ENCODE peak calls at places on chromosomes 2 and 18, in ten cellular contexts. P is GM23248, B is HCT116, M is OCI-LY7, W is H9, L is neural progenitor cell, U is Karpas-422, S is astrocyte, Y is K562, X is IMR-90. D is an unnamed sample.

GRCh38 chr2:36697424-36698066 is 1.0 kb downstream of the VIT start:
- DNase-seq in U (no peak), S (no peak), B (no peak), L (no peak), P (no peak), X (peak), Y (no peak), M (no peak), W (no peak), D (no peak)

GRCh38 chr18:54787098-54787497 is 41.2 kb upstream of the RAB27B start:
- DNase-seq in U (no peak), P (peak), S (no peak), M (no peak), W (no peak), B (no peak), X (no peak), Y (no peak), L (no peak), D (no peak)

GRCh38 chr2:74267068-74267467 is 68.7 kb downstream of the MTHFD2 start:
- DNase-seq in B (peak), L (peak), S (no peak), W (peak), M (peak), Y (peak), U (peak), X (no peak), P (no peak), D (no peak)

GRCh38 chr2:108632748-108633147 is 86.5 kb upstream of the RANBP2 start:
- DNase-seq in L (no peak), P (no peak), B (no peak), Y (no peak), W (no peak), U (no peak), M (no peak), S (no peak), X (no peak), D (no peak)

GRCh38 chr2:102843759-102844443 is 82.1 kb downstream of the TMEM182 start:
- DNase-seq in W (no peak), U (no peak), X (no peak), S (no peak), B (no peak), P (no peak), L (no peak), M (no peak), Y (no peak), D (no peak)

GRCh38 chr18:38369772-38370690 is 804.4 kb upstream of the CELF4 start:
- DNase-seq in P (no peak), S (no peak), Y (no peak), W (no peak), X (no peak), B (no peak), U (no peak), M (no peak), L (no peak), D (no peak)

GRCh38 chr2:143877056-143877455 is 642.9 kb downstream of the ZEB2 start:
- DNase-seq in S (no peak), M (no peak), Y (no peak), P (no peak), U (no peak), W (peak), X (no peak), B (no peak), L (no peak), D (no peak)

GRCh38 chr18:12391487-12392136 is 14.6 kb upstream of the AFG3L2 start:
- DNase-seq in L (peak), M (peak), B (peak), Y (peak), S (peak), W (no peak), P (peak), U (peak), X (peak), D (peak)

GRCh38 chr2:7671312-7671711 is 754.1 kb downstream of the RNF144A start:
- DNase-seq in P (peak), X (no peak), L (no peak), W (no peak), S (no peak), B (no peak), U (no peak), Y (no peak), M (no peak), D (no peak)

GRCh38 chr2:171520471-171520870 is 1.8 kb upstream of the CYBRD1 start:
- DNase-seq in L (no peak), W (no peak), Y (no peak), B (no peak), P (no peak), S (no peak), M (no peak), U (no peak), X (no peak), D (no peak)

GRCh38 chr2:223837290-223838061 is at the start of gene AP1S3:
- DNase-seq in X (peak), S (peak), L (peak), U (peak), M (peak), P (peak), W (peak), B (peak), Y (peak), D (peak)

GRCh38 chr2:175111200-175111657 is 56.8 kb downstream of the ATF2 start:
- DNase-seq in U (peak), S (peak), M (peak), W (no peak), L (peak), B (peak), X (peak), P (peak), Y (peak), D (peak)

GRCh38 chr2:62297642-62298010 is 101.7 kb downstream of the B3GNT2 start:
- DNase-seq in U (peak), L (peak), M (no peak), P (no peak), S (no peak), W (peak), Y (peak), X (no peak), B (no peak), D (no peak)

GRCh38 chr2:26477911-26478253 is at the start of gene OTOF:
- DNase-seq in Y (no peak), X (peak), B (no peak), M (no peak), L (no peak), S (peak), W (no peak), U (no peak), P (peak), D (peak)

GRCh38 chr2:67436221-67436620 is 39.1 kb downstream of the ETAA1 start:
- DNase-seq in W (no peak), Y (no peak), B (no peak), X (no peak), M (no peak), P (no peak), U (no peak), L (no peak), S (peak), D (no peak)

GRCh38 chr2:216006164-216006663 is 7.1 kb downstream of the MREG start:
- DNase-seq in Y (peak), X (no peak), P (peak), S (peak), B (no peak), L (peak), W (peak), M (no peak), U (no peak), D (no peak)

GRCh38 chr2:115484983-115485382 is 1042.5 kb downstream of the DPP10 start:
- DNase-seq in X (no peak), B (no peak), L (no peak), U (no peak), W (no peak), M (no peak), S (no peak), Y (no peak), P (no peak), D (no peak)

GRCh38 chr2:85750509-85751299 is 3.1 kb upstream of the ATOH8 start:
- DNase-seq in P (peak), X (peak), L (peak), B (peak), W (peak), S (no peak), Y (peak), U (peak), M (peak), D (peak)

GRCh38 chr2:189412330-189412953 is 28.8 kb upstream of the WDR75 start:
- DNase-seq in B (peak), W (no peak), L (peak), U (peak), X (peak), Y (peak), M (peak), S (peak), P (peak), D (peak)

GRCh38 chr2:222878284-222878876 is 17.5 kb downstream of the ACSL3 start:
- DNase-seq in M (no peak), B (no peak), W (no peak), U (no peak), X (no peak), L (no peak), P (no peak), S (no peak), Y (no peak), D (no peak)

GRCh38 chr2:46434851-46435273 is 44.5 kb upstream of the TMEM247 start:
- DNase-seq in P (no peak), W (no peak), U (no peak), X (peak), M (no peak), Y (no peak), S (peak), L (no peak), B (no peak), D (peak)

GRCh38 chr2:120258140-120258539 is 5.5 kb downstream of the RALB start:
- DNase-seq in Y (no peak), M (no peak), P (no peak), S (no peak), W (no peak), L (no peak), B (no peak), X (no peak), U (no peak), D (no peak)

GRCh38 chr2:199230091-199230490 is 227.6 kb downstream of the SATB2 start:
- DNase-seq in X (peak), B (no peak), W (no peak), L (no peak), S (peak), M (no peak), P (peak), Y (no peak), U (no peak), D (peak)

GRCh38 chr18:8279931-8280330 is 329.3 kb upstream of the RAB12 start:
- DNase-seq in B (no peak), Y (no peak), L (no peak), P (no peak), S (no peak), U (no peak), W (no peak), M (no peak), X (no peak), D (no peak)

GRCh38 chr18:24915547-24915946 is 436.4 kb downstream of the ZNF521 start:
- DNase-seq in W (no peak), S (peak), M (no peak), X (peak), P (peak), L (no peak), U (no peak), Y (no peak), B (no peak), D (peak)

GRCh38 chr2:237858294-237859081 is 935 bp upstream of the RAMP1 start:
- DNase-seq in Y (peak), P (peak), L (peak), S (peak), W (peak), B (no peak), X (peak), U (peak), M (peak), D (peak)

GRCh38 chr2:32474391-32474790 is 117.6 kb downstream of the BIRC6 start:
- DNase-seq in X (peak), U (no peak), S (no peak), Y (no peak), M (no peak), P (peak), W (no peak), B (no peak), L (no peak), D (no peak)

DNA sequence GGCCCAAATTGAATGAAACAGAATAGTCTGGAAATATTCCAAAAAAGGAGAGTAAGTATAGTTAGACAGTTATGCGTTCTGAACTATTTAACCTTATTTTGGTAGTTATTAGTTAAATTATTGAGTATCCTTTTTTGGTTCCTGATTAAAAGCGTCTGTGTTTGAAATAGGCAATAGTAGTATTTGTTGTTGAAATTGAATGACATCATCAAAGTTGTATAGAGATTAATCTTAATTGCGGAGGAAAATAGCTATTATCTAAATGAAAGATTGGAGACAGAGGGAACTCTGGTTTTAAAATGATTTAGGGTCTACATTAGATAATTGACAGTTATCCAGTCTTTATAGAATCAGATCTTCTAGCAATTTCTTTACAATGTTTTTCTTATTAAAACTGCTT is 115.8 kb downstream of the BIRC6 start:
- DNase-seq in W (no peak), P (no peak), B (no peak), Y (no peak), X (no peak), U (no peak), L (no peak), M (no peak), S (no peak), D (no peak)
- H2AFZ ChIP-seq in W (no peak), P (no peak), B (no peak), Y (no peak), X (no peak), U (no peak), L (no peak), M (no peak), S (no peak), D (no peak)

DNA sequence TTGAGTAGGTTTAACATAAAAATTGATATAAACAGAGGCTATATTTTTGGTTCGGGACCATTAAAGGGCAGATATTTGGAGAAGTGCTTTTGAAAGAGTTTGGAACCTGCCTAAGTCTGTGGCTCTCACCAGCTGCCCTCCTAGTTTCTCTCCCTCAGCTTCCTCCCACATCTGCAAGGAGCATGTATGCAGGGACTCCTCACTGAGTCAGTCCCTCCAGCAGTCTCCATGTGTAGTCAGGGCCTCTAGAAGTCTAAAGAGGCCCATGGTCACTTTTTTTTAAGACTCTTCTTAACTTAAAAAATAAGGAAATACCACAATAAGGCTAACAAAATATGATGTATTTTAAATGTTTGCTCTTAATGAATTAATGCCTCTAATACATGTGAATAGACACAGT is 220.0 kb upstream of the TANK start:
- DNase-seq in X (peak), B (no peak), M (no peak), P (peak), Y (no peak), L (no peak), S (no peak), U (no peak), W (no peak), D (peak)
- H2AFZ ChIP-seq in X (no peak), B (no peak), M (no peak), P (no peak), Y (no peak), L (no peak), S (no peak), U (no peak), W (no peak), D (no peak)

GRCh38 chr18:14124689-14125088 is 7.5 kb downstream of the ZNF519 start:
- DNase-seq in X (no peak), W (no peak), U (no peak), S (no peak), P (no peak), B (no peak), Y (no peak), L (no peak), M (no peak), D (no peak)
- H2AFZ ChIP-seq in X (no peak), W (no peak), U (no peak), S (no peak), P (no peak), B (no peak), Y (no peak), L (no peak), M (no peak), D (no peak)

GRCh38 chr2:159497256-159497655 is 119.1 kb downstream of the BAZ2B start:
- DNase-seq in Y (peak), U (no peak), W (no peak), X (peak), P (peak), M (no peak), S (peak), B (peak), L (no peak), D (peak)
- H2AFZ ChIP-seq in Y (peak), U (no peak), W (no peak), X (no peak), P (peak), M (no peak), S (no peak), B (peak), L (no peak), D (no peak)

GRCh38 chr2:157260403-157261198 is 3.1 kb downstream of the GALNT5 start:
- DNase-seq in P (no peak), L (no peak), B (no peak), U (no peak), Y (no peak), W (no peak), S (no peak), M (no peak), X (no peak), D (peak)

GRCh38 chr2:157264099-157264498 is 6.6 kb downstream of the GALNT5 start:
- DNase-seq in X (peak), M (no peak), S (peak), W (no peak), B (no peak), U (no peak), P (peak), L (no peak), Y (no peak), D (peak)

GRCh38 chr2:157258520-157259326 is 1.2 kb downstream of the GALNT5 start:
- DNase-seq in W (no peak), M (no peak), Y (peak), S (no peak), X (no peak), B (no peak), L (no peak), P (peak), U (no peak), D (peak)

GRCh38 chr2:157262248-157262647 is 4.7 kb downstream of the GALNT5 start:
- DNase-seq in W (no peak), M (no peak), Y (no peak), S (no peak), L (no peak), B (no peak), P (no peak), U (no peak), X (no peak), D (no peak)

GRCh38 chr2:157261199-157261782 is 3.8 kb downstream of the GALNT5 start:
- DNase-seq in P (peak), W (no peak), U (no peak), Y (peak), S (peak), B (peak), X (peak), M (no peak), L (no peak), D (peak)
- H2AFZ ChIP-seq in P (peak), W (no peak), U (no peak), Y (peak), S (peak), B (no peak), X (peak), M (no peak), L (no peak), D (peak)

GRCh38 chr18:907880-908512 is 3.3 kb downstream of the ADCYAP1 start:
- DNase-seq in U (no peak), Y (no peak), P (no peak), M (no peak), W (peak), B (no peak), X (no peak), S (no peak), L (peak), D (no peak)

GRCh38 chr18:906416-907170 is 1.9 kb downstream of the ADCYAP1 start:
- DNase-seq in W (peak), X (no peak), U (no peak), B (no peak), P (peak), L (peak), S (no peak), Y (no peak), M (no peak), D (no peak)

GRCh38 chr18:905948-906415 is 1.3 kb downstream of the ADCYAP1 start:
- DNase-seq in X (no peak), M (no peak), W (peak), Y (no peak), S (no peak), L (peak), P (no peak), B (no peak), U (no peak), D (no peak)

GRCh38 chr18:908631-909621 is 4.3 kb downstream of the ADCYAP1 start:
- DNase-seq in B (no peak), S (no peak), L (peak), W (peak), M (no peak), X (no peak), Y (no peak), U (no peak), P (peak), D (no peak)

GRCh38 chr18:907171-907879 is 2.7 kb downstream of the ADCYAP1 start:
- DNase-seq in S (no peak), W (peak), X (no peak), B (no peak), L (peak), P (peak), M (no peak), Y (no peak), U (no peak), D (no peak)
- H2AFZ ChIP-seq in S (no peak), W (no peak), X (peak), B (no peak), L (peak), P (peak), M (no peak), Y (no peak), U (no peak), D (no peak)

D was measured in fibroblast of lung.